ENCODE peak calls at places on chromosome 1, in eight cellular contexts. D is RWPE1, R is lung, Y is fibroblast of lung, Z is iPS DF 6.9, Q is left lung, X is GM12878, J is H1. K is an unnamed sample.

GRCh38 chr1:240122639-240123604 is 31.2 kb downstream of the FMN2 start:
- DNase-seq in D (no peak), Y (peak; percentile 2), J (no peak), Z (no peak), X (no peak), Q (no peak), R (peak; percentile 48), K (peak; percentile 74)

GRCh38 chr1:162846256-162847212 is 14.4 kb downstream of the CCDC190 start:
- DNase-seq in Z (no peak), R (no peak), J (no peak), X (no peak), Q (peak; percentile 53), Y (peak; percentile 42), D (no peak), K (peak; percentile 37)

GRCh38 chr1:78038071-78038470 is 7.7 kb upstream of the GIPC2 start:
- DNase-seq in R (no peak), Z (no peak), J (no peak), X (no peak), Y (peak; percentile 89), Q (no peak), D (no peak), K (no peak)

GRCh38 chr1:168689726-168690602 is 39.0 kb downstream of the DPT start:
- DNase-seq in J (no peak), Q (no peak), R (no peak), Y (no peak), X (no peak), D (peak; percentile 41), Z (no peak), K (no peak)

GRCh38 chr1:34640654-34641401 is 114.0 kb upstream of the GJB5 start:
- DNase-seq in Y (no peak), J (no peak), D (no peak), X (no peak), Z (no peak), R (no peak), Q (no peak), K (no peak)

GRCh38 chr1:199688133-199688676 is 339.3 kb upstream of the NR5A2 start:
- DNase-seq in Z (no peak), Q (no peak), Y (no peak), J (no peak), X (no peak), R (no peak), D (no peak), K (no peak)

GRCh38 chr1:230735447-230735846 is 11.7 kb upstream of the CAPN9 start:
- DNase-seq in R (no peak), J (no peak), X (no peak), Y (no peak), Z (no peak), Q (no peak), D (no peak), K (no peak)

GRCh38 chr1:3756394-3756793 is 4.1 kb downstream of the CCDC27 start:
- DNase-seq in Y (no peak), J (no peak), D (no peak), R (no peak), Q (peak; percentile 36), Z (no peak), X (no peak), K (peak; percentile 43)

GRCh38 chr1:192575499-192576189 is at the start of gene RGS1:
- DNase-seq in Z (no peak), Y (no peak), D (no peak), R (no peak), X (peak; percentile 97), Q (peak; percentile 17), J (no peak), K (no peak)

GRCh38 chr1:170078610-170079189 is 4.2 kb upstream of the KIFAP3 start:
- DNase-seq in X (no peak), D (no peak), Z (no peak), Y (no peak), R (no peak), Q (no peak), J (no peak), K (no peak)

GRCh38 chr1:46175243-46175642 is 356 bp downstream of the TSPAN1 start:
- DNase-seq in Z (no peak), D (no peak), R (no peak), Q (no peak), X (no peak), Y (no peak), J (no peak), K (no peak)

DNA sequence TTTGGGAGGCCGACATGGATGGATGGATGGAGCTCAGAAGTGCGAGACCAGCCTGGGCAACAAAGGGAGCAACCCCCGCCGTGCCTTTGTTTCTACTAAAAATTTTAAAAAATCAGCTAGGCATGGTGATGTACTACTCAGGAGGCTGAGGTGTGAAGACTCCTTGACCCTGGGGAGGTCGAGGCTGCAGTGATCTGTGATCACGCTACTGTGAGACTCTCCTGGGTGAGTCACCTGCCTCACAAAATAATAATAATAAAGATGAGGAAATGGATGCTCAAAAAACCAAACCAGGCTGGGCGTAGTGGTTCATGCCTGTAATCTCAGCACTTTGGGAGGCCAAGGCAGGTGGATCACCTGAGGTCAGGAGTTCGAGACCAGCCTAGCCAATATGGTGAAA is 19.2 kb downstream of the DSTYK start:
- DNase-seq in Q (no peak), D (no peak), Y (no peak), X (no peak), Z (no peak), R (no peak), J (no peak), K (no peak)
- H3K27ac ChIP-seq in Q (no peak overlapping the region), D (no peak overlapping the region), Y (no peak overlapping the region), X (no peak overlapping the region), Z (no peak overlapping the region), R (no peak overlapping the region), J (no peak overlapping the region), K (no peak overlapping the region)

GRCh38 chr1:246631426-246631825 is 65.2 kb downstream of the CNST start:
- DNase-seq in Z (no peak), Y (peak; percentile 27), J (no peak), Q (no peak), D (no peak), X (no peak), R (no peak), K (peak; percentile 71)

GRCh38 chr1:246629030-246629429 is 62.8 kb downstream of the CNST start:
- DNase-seq in R (no peak), Q (no peak), X (peak; percentile 74), Z (no peak), Y (no peak), D (no peak), J (no peak), K (no peak)

GRCh38 chr1:246629976-246630375 is 63.7 kb downstream of the CNST start:
- DNase-seq in Z (no peak), D (no peak), R (no peak), Y (no peak), J (no peak), X (no peak), Q (no peak), K (no peak)

GRCh38 chr1:246632584-246633168 is 66.4 kb downstream of the CNST start:
- DNase-seq in D (peak; percentile 30), Z (no peak), X (no peak), R (no peak), Y (peak; percentile 78), Q (no peak), J (no peak), K (peak; percentile 80)
- H3K27ac ChIP-seq in D (no peak overlapping the region), Z (no peak overlapping the region), X (no peak overlapping the region), R (peak overlapping the region; percentile 74), Y (peak overlapping the region; percentile 91), Q (peak overlapping the region; percentile 57), J (no peak overlapping the region), K (peak overlapping the region; percentile 87)

GRCh38 chr1:204383163-204383904 is 23.6 kb upstream of the PLEKHA6 start:
- DNase-seq in R (no peak), Y (no peak), J (peak; percentile 39), Z (no peak), D (no peak), X (no peak), Q (no peak), K (no peak)

GRCh38 chr1:204382714-204383083 is 23.0 kb upstream of the PLEKHA6 start:
- DNase-seq in Q (no peak), D (no peak), X (no peak), Y (no peak), R (no peak), J (no peak), Z (no peak), K (no peak)

GRCh38 chr1:204376919-204377799 is 17.4 kb upstream of the PLEKHA6 start:
- DNase-seq in D (no peak), X (no peak), Y (no peak), R (no peak), Z (no peak), Q (peak; percentile 82), J (no peak), K (no peak)

GRCh38 chr1:204380293-204380831 is 20.6 kb upstream of the PLEKHA6 start:
- DNase-seq in X (no peak), Q (no peak), Z (no peak), D (peak; percentile 49), R (no peak), J (peak; percentile 30), Y (no peak), K (no peak)

DNA sequence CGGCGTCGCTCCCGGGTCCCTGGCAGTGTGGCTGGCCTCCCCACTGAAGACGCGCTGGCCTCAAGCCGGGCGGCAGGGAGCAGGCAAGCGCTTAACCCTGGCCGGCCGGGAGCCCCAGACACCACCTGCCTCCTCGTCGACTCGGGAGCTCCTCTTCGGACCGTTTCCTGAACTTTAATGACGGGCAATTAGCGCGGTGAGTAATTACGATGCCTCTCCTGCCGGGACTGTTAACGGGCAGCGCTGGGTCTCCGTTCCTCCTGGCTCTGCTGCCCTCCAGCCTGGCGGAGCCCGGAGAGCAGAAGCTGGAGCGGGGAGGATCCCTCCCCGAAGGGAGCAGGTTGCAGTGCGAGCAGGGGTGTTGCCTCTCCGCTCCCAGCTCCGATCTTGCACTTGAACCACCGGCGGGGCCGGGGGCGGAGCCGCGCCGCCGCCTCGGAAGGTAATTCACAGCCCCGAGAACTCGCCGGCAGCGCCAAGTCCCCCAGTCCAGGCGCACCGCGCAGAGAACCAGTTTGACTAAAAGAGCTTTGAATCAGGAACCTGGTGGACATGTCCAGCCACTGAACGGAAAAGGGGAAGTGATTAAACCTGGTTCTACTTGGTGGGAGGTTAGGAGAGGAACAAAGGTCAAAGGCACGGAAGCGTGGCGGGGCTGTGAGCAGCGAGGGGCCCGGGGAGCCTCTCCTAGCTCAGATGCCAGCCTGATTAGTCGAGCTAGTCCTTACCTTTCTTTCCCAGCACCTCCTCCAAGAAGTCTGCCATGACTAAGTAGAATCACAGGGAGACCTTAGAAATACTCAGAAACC is 18.3 kb upstream of the PLEKHA6 start:
- DNase-seq in Z (no peak), Q (peak; percentile 89), X (no peak), J (peak; percentile 92), R (peak; percentile 46), D (peak; percentile 56), Y (no peak), K (no peak)
- H3K27ac ChIP-seq in Z (no peak overlapping the region), Q (no peak overlapping the region), X (no peak overlapping the region), J (no peak overlapping the region), R (no peak overlapping the region), D (no peak overlapping the region), Y (no peak overlapping the region), K (no peak overlapping the region)

GRCh38 chr1:12353981-12354380 is 124.2 kb downstream of the VPS13D start:
- DNase-seq in Z (no peak), Q (no peak), R (no peak), X (no peak), J (no peak), Y (no peak), D (no peak), K (no peak)

GRCh38 chr1:12359734-12360133 is 129.9 kb downstream of the VPS13D start:
- DNase-seq in R (no peak), Y (no peak), Z (no peak), D (no peak), X (no peak), Q (no peak), J (no peak), K (no peak)

GRCh38 chr1:12358499-12358898 is 128.7 kb downstream of the VPS13D start:
- DNase-seq in Q (no peak), Y (no peak), D (no peak), Z (no peak), R (no peak), J (no peak), X (no peak), K (no peak)

GRCh38 chr1:12356004-12356890 is 126.4 kb downstream of the VPS13D start:
- DNase-seq in D (no peak), Q (no peak), X (no peak), J (no peak), Z (no peak), Y (peak; percentile 59), R (no peak), K (peak; percentile 82)
- H3K27ac ChIP-seq in D (no peak overlapping the region), Q (peak overlapping the region; percentile 45), X (no peak overlapping the region), J (no peak overlapping the region), Z (no peak overlapping the region), Y (no peak overlapping the region), R (no peak overlapping the region), K (peak overlapping the region; percentile 95)

K was measured in osteoblast.